ENCODE peak calls at places on chromosome 9, in eight cellular contexts. X, C, M, H, F, K, P and Z are unnamed samples.

GRCh38 chr9:134778841-134779411 is 101.7 kb upstream of the FCN2 start:
- DNase-seq in X (peak; percentile 75), C (peak; percentile 84), M (no peak), H (peak; percentile 78), F (peak; percentile 52), K (no peak), P (peak; percentile 48), Z (peak; percentile 46)

GRCh38 chr9:36141761-36142160 is 5.2 kb downstream of the GLIPR2 start:
- DNase-seq in X (no peak), C (no peak), M (no peak), H (no peak), F (no peak), K (no peak), P (no peak), Z (no peak)

GRCh38 chr9:131092548-131093440 is 3.5 kb upstream of the AIF1L start:
- DNase-seq in X (no peak), C (no peak), M (no peak), H (no peak), F (no peak), K (no peak), P (no peak), Z (no peak)

GRCh38 chr9:94949330-94949729 is 222.8 kb downstream of the AOPEP start:
- DNase-seq in X (no peak), C (no peak), M (no peak), H (no peak), F (no peak), K (no peak), P (no peak), Z (no peak)

GRCh38 chr9:12784461-12785250 is 9.8 kb downstream of the LURAP1L start:
- DNase-seq in X (peak; percentile 12), C (no peak), M (no peak), H (peak; percentile 68), F (peak; percentile 82), K (no peak), P (peak; percentile 77), Z (no peak)

GRCh38 chr9:130022566-130023146 is 20.3 kb downstream of the FNBP1 start:
- DNase-seq in X (no peak), C (no peak), M (no peak), H (no peak), F (no peak), K (no peak), P (no peak), Z (no peak)

GRCh38 chr9:126611592-126612328 is 2.0 kb upstream of the LMX1B start:
- DNase-seq in X (peak; percentile 76), C (peak; percentile 95), M (peak; percentile 80), H (peak; percentile 88), F (peak; percentile 76), K (peak; percentile 68), P (peak; percentile 68), Z (peak; percentile 8)

GRCh38 chr9:127904518-127904887 is 5.1 kb upstream of the ST6GALNAC6 start:
- DNase-seq in X (no peak), C (peak; percentile 47), M (no peak), H (peak; percentile 88), F (peak; percentile 79), K (no peak), P (no peak), Z (peak; percentile 67)